ENCODE peak calls at places on chromosome 22, in six cellular contexts. T, I, A, G, M and O are unnamed samples.

GRCh38 chr22:16965083-16965482 is 42.9 kb downstream of the GAB4 start:
- DNase-seq in T (no peak), I (no peak), A (no peak), G (no peak), M (no peak), O (no peak)

GRCh38 chr22:49427941-49428340 is 399.7 kb downstream of the BRD1 start:
- DNase-seq in T (no peak), I (no peak), A (no peak), G (no peak), M (no peak), O (no peak)

GRCh38 chr22:45965565-45965962 is 11.4 kb downstream of the WNT7B start:
- DNase-seq in T (no peak), I (no peak), A (no peak), G (no peak), M (no peak), O (no peak)

GRCh38 chr22:30562391-30562790 is 12.1 kb downstream of the GAL3ST1 start:
- DNase-seq in T (no peak), I (no peak), A (no peak), G (no peak), M (no peak), O (peak)

GRCh38 chr22:28395920-28396447 is 283.7 kb downstream of the TTC28 start:
- DNase-seq in T (no peak), I (no peak), A (no peak), G (no peak), M (no peak), O (no peak)

GRCh38 chr22:46072030-46072881 is 78.1 kb upstream of the PPARA start:
- DNase-seq in T (peak), I (peak), A (no peak), G (no peak), M (peak), O (peak)

GRCh38 chr22:48496226-48496845 is 1331.3 kb downstream of the BRD1 start:
- DNase-seq in T (no peak), I (no peak), A (no peak), G (no peak), M (no peak), O (no peak)

GRCh38 chr22:17056807-17057206 is 28.0 kb upstream of the IL17RA start:
- DNase-seq in T (no peak), I (no peak), A (no peak), G (no peak), M (no peak), O (no peak)

GRCh38 chr22:29742319-29742718 is 22.5 kb downstream of the CABP7 start:
- DNase-seq in T (no peak), I (no peak), A (no peak), G (no peak), M (no peak), O (no peak)

GRCh38 chr22:41833369-41834004 is 582 bp downstream of the SREBF2 start:
- DNase-seq in T (peak), I (peak), A (no peak), G (no peak), M (peak), O (no peak)

GRCh38 chr22:48869161-48869560 is 958.5 kb downstream of the BRD1 start:
- DNase-seq in T (no peak), I (peak), A (no peak), G (no peak), M (no peak), O (no peak)

GRCh38 chr22:25896098-25896497 is 154.1 kb downstream of the MYO18B start:
- DNase-seq in T (no peak), I (no peak), A (no peak), G (no peak), M (no peak), O (no peak)
- TF ChIP-seq CTCF in T (peak), I (no peak), A (no peak), G (peak), M (no peak), O (no peak)

DNA sequence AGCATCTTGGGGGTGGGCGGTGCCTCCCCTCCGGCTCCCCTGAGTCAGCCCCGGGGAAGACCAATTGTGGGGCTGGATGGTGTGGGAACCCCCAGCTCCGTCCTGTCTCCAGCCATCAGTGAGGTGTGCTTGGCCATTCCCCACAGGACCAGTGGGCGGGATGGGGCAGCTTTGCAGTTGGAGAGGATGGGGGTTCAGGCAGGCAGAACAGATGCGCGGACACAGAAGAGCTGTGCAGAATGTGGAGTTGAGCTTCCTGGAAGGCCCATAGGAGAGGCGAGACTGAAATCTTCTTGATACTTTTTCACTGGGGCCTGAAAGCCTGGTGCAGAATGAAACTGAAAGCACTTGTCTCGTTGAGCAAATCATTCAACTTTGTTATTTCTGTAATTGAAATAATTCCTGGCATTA is 23.8 kb downstream of the PARVB start:
- DNase-seq in T (no peak), I (no peak), A (no peak), G (no peak), M (no peak), O (no peak)
- H3K4me3 ChIP-seq in T (no peak), I (no peak), A (no peak), G (no peak), M (no peak), O (no peak)

DNA sequence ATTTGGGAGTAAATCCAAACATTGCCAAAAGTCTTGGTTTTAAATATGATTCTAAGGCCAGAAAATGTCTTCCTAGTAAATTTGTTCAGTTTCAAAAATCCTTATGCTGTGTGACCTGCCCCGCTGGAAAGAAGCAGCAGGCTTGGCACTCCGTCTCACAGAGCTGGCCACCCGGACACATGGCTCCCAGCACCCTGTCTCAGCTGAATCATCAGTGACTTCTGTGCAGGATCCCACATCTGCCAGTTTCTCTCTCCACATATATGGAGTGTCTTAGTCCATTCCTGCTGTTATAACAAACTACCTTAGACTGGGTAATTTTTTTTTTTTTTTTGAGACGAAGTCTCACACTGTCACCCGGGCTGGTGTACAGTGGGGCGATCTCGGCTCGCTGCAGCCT is 356.7 kb downstream of the TBC1D22A start:
- DNase-seq in T (no peak), I (no peak), A (no peak), G (no peak), M (no peak), O (no peak)
- TF ChIP-seq CTCF in T (no peak), I (no peak), A (no peak), G (no peak), M (no peak), O (no peak)

GRCh38 chr22:32847067-32847491 is 45.6 kb downstream of the TIMP3 start:
- DNase-seq in T (no peak), I (peak), A (no peak), G (no peak), M (peak), O (peak)
- H3K4me3 ChIP-seq in T (no peak), I (no peak), A (no peak), G (no peak), M (no peak), O (no peak)

DNA sequence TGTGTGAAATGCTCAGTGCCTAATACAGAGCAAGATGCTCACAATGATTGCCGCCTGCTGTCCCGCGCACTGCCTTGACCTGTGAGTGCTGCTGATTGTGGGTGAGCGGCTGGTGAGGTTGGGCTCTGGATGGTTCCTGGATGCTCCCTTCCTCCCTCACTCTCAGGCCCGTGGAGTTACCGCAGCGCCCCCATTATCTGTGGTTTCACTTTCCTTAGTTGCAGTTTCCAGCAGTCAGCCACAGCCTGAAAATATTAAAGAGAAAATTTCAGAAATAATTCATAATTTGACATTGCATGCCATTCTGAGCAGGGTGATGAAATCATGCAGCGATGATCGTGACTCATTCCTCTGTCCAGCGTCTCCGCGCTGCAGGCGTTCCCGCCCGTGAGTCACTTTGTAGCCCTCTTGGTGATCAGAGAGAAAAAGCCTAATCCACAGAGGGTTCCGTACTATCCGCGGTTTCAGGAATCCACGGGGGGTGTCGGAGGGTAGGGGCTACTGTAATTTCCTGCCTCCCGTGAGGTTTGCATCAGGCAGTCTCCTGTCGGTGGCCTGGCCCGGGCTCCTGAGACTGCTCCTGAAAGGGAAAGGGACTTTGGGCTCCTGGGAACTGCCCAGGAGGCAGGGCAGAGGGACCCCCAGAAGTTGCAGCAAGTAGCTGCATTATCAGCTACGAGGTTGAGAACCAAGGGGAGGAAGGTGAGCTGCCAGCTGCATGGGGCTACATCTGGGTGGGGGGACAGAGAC is 10.6 kb downstream of the RPL3 start:
- DNase-seq in T (no peak), I (peak), A (peak), G (no peak), M (peak), O (peak)
- TF ChIP-seq CTCF in T (no peak), I (no peak), A (peak), G (no peak), M (peak), O (no peak)

GRCh38 chr22:19731736-19732135 is 8.4 kb downstream of the GP1BB start:
- DNase-seq in T (no peak), I (no peak), A (no peak), G (no peak), M (no peak), O (no peak)

GRCh38 chr22:19729507-19729906 is 6.2 kb downstream of the GP1BB start:
- DNase-seq in T (no peak), I (no peak), A (no peak), G (no peak), M (no peak), O (no peak)

GRCh38 chr22:19730141-19730661 is 6.9 kb downstream of the GP1BB start:
- DNase-seq in T (no peak), I (no peak), A (no peak), G (no peak), M (no peak), O (no peak)

GRCh38 chr22:19731361-19731725 is 8.0 kb downstream of the GP1BB start:
- DNase-seq in T (no peak), I (no peak), A (no peak), G (no peak), M (no peak), O (no peak)

GRCh38 chr22:19730662-19731360 is 7.5 kb downstream of the GP1BB start:
- DNase-seq in T (peak), I (peak), A (no peak), G (peak), M (peak), O (peak)
- H3K4me3 ChIP-seq in T (peak), I (peak), A (peak), G (peak), M (no peak), O (peak)

GRCh38 chr22:22398530-22399327 is 109.8 kb downstream of the ZNF280B start:
- DNase-seq in T (no peak), I (no peak), A (no peak), G (no peak), M (no peak), O (no peak)

GRCh38 chr22:22397875-22398524 is 110.5 kb downstream of the ZNF280B start:
- DNase-seq in T (no peak), I (peak), A (no peak), G (no peak), M (no peak), O (no peak)

GRCh38 chr22:22400964-22401363 is 107.6 kb downstream of the ZNF280B start:
- DNase-seq in T (no peak), I (no peak), A (no peak), G (no peak), M (no peak), O (no peak)

GRCh38 chr22:22401381-22401780 is 107.2 kb downstream of the ZNF280B start:
- DNase-seq in T (no peak), I (no peak), A (no peak), G (no peak), M (no peak), O (no peak)

DNA sequence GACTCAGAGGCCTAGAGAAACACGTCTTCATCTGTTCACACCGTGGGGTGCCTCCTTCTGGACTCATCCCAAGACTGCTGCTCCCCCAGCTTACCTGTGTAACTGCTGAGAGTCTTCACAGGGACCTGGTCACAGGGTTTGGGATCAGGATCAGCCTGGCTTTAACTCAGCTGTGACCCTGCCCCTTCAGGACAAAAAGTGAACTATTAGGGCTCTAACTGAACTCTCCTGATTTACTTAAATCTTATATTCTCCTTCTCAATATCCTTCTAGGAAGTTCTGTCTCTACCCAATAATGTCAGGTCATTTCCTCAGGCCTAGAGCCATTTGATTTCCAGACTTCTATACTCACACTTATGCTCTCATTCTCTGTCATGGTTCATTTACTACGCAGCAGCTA is 108.4 kb downstream of the ZNF280B start:
- DNase-seq in T (no peak), I (no peak), A (no peak), G (no peak), M (no peak), O (no peak)
- TF ChIP-seq CTCF in T (no peak), I (no peak), A (no peak), G (no peak), M (no peak), O (no peak)

GRCh38 chr22:23278883-23279675 is 98.8 kb downstream of the BCR start:
- DNase-seq in T (no peak), I (no peak), A (no peak), G (no peak), M (no peak), O (peak)
- H3K4me3 ChIP-seq in T (no peak), I (no peak), A (no peak), G (no peak), M (no peak), O (no peak)

GRCh38 chr22:33756508-33756949 is 163.7 kb downstream of the LARGE1 start:
- DNase-seq in T (no peak), I (no peak), A (no peak), G (no peak), M (no peak), O (no peak)
- TF ChIP-seq CTCF in T (no peak), I (no peak), A (no peak), G (no peak), M (no peak), O (no peak)

DNA sequence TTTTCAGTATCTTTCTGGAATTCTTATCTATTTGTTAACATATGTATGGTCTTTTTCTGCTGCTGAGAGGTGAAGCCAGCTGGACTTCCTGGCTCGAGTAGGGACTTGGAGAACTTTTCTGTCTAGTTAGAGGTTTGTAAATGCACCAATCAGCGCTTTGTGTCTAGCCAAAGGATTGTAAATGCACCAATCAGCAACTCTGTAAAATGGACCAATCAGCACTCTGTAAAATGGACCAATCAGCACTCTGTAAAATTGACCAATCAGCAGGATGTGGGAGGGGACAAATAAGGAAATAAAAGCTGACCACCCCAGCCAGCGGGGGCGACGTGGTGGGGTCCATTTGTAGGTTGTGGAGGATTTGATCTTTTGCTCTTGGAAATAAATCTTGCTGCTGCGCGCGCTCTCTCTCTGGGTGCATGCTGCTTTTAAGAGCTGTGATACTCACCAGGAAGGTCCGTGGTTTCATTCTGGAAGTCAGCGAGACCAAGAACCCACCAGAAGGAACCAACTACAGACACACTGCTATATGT is 202.9 kb downstream of the MIAT start:
- DNase-seq in T (no peak), I (no peak), A (no peak), G (no peak), M (no peak), O (no peak)
- H3K4me3 ChIP-seq in T (no peak), I (no peak), A (no peak), G (no peak), M (no peak), O (no peak)